ENCODE peak calls at places on chromosomes 16 and 17, in five cellular contexts. One of them, this sample, is unnamed.

GRCh38 chr17:58315281-58315711 is 13.3 kb downstream of the TSPOAP1 start:
- DNase-seq in dorsolateral prefrontal cortex: no peak
- DNase-seq in ovary: peak; percentile 7
- DNase-seq in kidney epithelial cell: no peak
- DNase-seq in spleen: peak; percentile 38
- DNase-seq in this sample: peak; percentile 40

GRCh38 chr16:9854665-9855064 is 327.6 kb downstream of the GRIN2A start:
- DNase-seq in dorsolateral prefrontal cortex: no peak
- DNase-seq in ovary: no peak
- DNase-seq in spleen: no peak
- DNase-seq in kidney epithelial cell: no peak
- DNase-seq in this sample: no peak

GRCh38 chr16:177394-177822 is 928 bp downstream of the HBA1 start:
- DNase-seq in dorsolateral prefrontal cortex: no peak
- DNase-seq in ovary: no peak
- DNase-seq in kidney epithelial cell: no peak
- DNase-seq in spleen: no peak
- DNase-seq in this sample: no peak

GRCh38 chr17:66414528-66415175 is 112.2 kb downstream of the PRKCA start:
- DNase-seq in ovary: no peak
- DNase-seq in kidney epithelial cell: no peak
- DNase-seq in dorsolateral prefrontal cortex: no peak
- DNase-seq in spleen: no peak
- DNase-seq in this sample: no peak

GRCh38 chr16:12341423-12341822 is 364.9 kb downstream of the SNX29 start:
- DNase-seq in kidney epithelial cell: peak; percentile 66
- DNase-seq in dorsolateral prefrontal cortex: no peak
- DNase-seq in spleen: no peak
- DNase-seq in ovary: no peak
- DNase-seq in this sample: no peak

GRCh38 chr17:74758846-74759163 is 10.4 kb downstream of the NHERF1 start:
- DNase-seq in ovary: no peak
- DNase-seq in spleen: no peak
- DNase-seq in dorsolateral prefrontal cortex: no peak
- DNase-seq in kidney epithelial cell: no peak
- DNase-seq in this sample: peak; percentile 55

GRCh38 chr17:48719642-48720262 is 2.6 kb downstream of the PRAC1 start:
- DNase-seq in kidney epithelial cell: no peak
- DNase-seq in ovary: no peak
- DNase-seq in dorsolateral prefrontal cortex: no peak
- DNase-seq in spleen: no peak
- DNase-seq in this sample: no peak

GRCh38 chr17:12627177-12627629 is 38.5 kb upstream of the MYOCD start:
- DNase-seq in kidney epithelial cell: peak; percentile 45
- DNase-seq in spleen: no peak
- DNase-seq in ovary: peak; percentile 45
- DNase-seq in dorsolateral prefrontal cortex: no peak
- DNase-seq in this sample: peak; percentile 96

GRCh38 chr17:45222994-45223540 is 1.4 kb downstream of the FMNL1 start:
- DNase-seq in dorsolateral prefrontal cortex: no peak
- DNase-seq in kidney epithelial cell: no peak
- DNase-seq in spleen: peak; percentile 87
- DNase-seq in ovary: no peak
- DNase-seq in this sample: no peak

GRCh38 chr16:21663889-21664647 is at the start of gene OTOA:
- DNase-seq in dorsolateral prefrontal cortex: no peak
- DNase-seq in ovary: peak; percentile 25
- DNase-seq in kidney epithelial cell: no peak
- DNase-seq in spleen: peak; percentile 87
- DNase-seq in this sample: no peak
- H3K4me3 ChIP-seq in dorsolateral prefrontal cortex: peak within 1 kb of the TSS; percentile 35
- H3K4me3 ChIP-seq in ovary: peak within 1 kb of the TSS; percentile 8
- H3K4me3 ChIP-seq in kidney epithelial cell: no peak within 1 kb of the TSS
- H3K4me3 ChIP-seq in spleen: peak within 1 kb of the TSS; percentile 34
- H3K4me3 ChIP-seq in this sample: no peak within 1 kb of the TSS

GRCh38 chr17:17836250-17836817 is 452 bp downstream of the SREBF1 start:
- DNase-seq in spleen: peak; percentile 100
- DNase-seq in kidney epithelial cell: peak; percentile 68
- DNase-seq in ovary: peak; percentile 97
- DNase-seq in dorsolateral prefrontal cortex: peak; percentile 99
- DNase-seq in this sample: peak; percentile 95

GRCh38 chr17:17836818-17837379 is at the start of gene SREBF1:
- DNase-seq in kidney epithelial cell: no peak
- DNase-seq in ovary: peak; percentile 70
- DNase-seq in spleen: peak; percentile 94
- DNase-seq in dorsolateral prefrontal cortex: peak; percentile 84
- DNase-seq in this sample: no peak

GRCh38 chr17:17833664-17834357 is 3.0 kb downstream of the SREBF1 start:
- DNase-seq in spleen: no peak
- DNase-seq in ovary: no peak
- DNase-seq in kidney epithelial cell: no peak
- DNase-seq in dorsolateral prefrontal cortex: no peak
- DNase-seq in this sample: no peak

GRCh38 chr17:17835415-17836249 is 1.2 kb downstream of the SREBF1 start:
- DNase-seq in ovary: peak; percentile 34
- DNase-seq in dorsolateral prefrontal cortex: no peak
- DNase-seq in spleen: no peak
- DNase-seq in kidney epithelial cell: no peak
- DNase-seq in this sample: no peak

GRCh38 chr17:17834974-17835373 is 1.8 kb downstream of the SREBF1 start:
- DNase-seq in dorsolateral prefrontal cortex: no peak
- DNase-seq in ovary: no peak
- DNase-seq in kidney epithelial cell: no peak
- DNase-seq in spleen: no peak
- DNase-seq in this sample: no peak
- H3K4me3 ChIP-seq in dorsolateral prefrontal cortex: no peak overlapping the region
- H3K4me3 ChIP-seq in ovary: no peak overlapping the region
- H3K4me3 ChIP-seq in kidney epithelial cell: no peak overlapping the region
- H3K4me3 ChIP-seq in spleen: no peak overlapping the region
- H3K4me3 ChIP-seq in this sample: no peak overlapping the region

GRCh38 chr16:69419956-69420355 is 4.5 kb upstream of the CYB5B start:
- DNase-seq in kidney epithelial cell: no peak
- DNase-seq in ovary: no peak
- DNase-seq in spleen: no peak
- DNase-seq in dorsolateral prefrontal cortex: no peak
- DNase-seq in this sample: no peak

GRCh38 chr16:69412287-69412686 is 12.1 kb upstream of the CYB5B start:
- DNase-seq in dorsolateral prefrontal cortex: no peak
- DNase-seq in kidney epithelial cell: no peak
- DNase-seq in spleen: no peak
- DNase-seq in ovary: no peak
- DNase-seq in this sample: no peak

GRCh38 chr16:69413045-69413664 is 11.3 kb upstream of the CYB5B start:
- DNase-seq in ovary: no peak
- DNase-seq in kidney epithelial cell: no peak
- DNase-seq in spleen: no peak
- DNase-seq in dorsolateral prefrontal cortex: no peak
- DNase-seq in this sample: no peak

GRCh38 chr16:69423189-69423588 is 1.2 kb upstream of the CYB5B start:
- DNase-seq in spleen: no peak
- DNase-seq in kidney epithelial cell: no peak
- DNase-seq in ovary: no peak
- DNase-seq in dorsolateral prefrontal cortex: no peak
- DNase-seq in this sample: no peak

DNA sequence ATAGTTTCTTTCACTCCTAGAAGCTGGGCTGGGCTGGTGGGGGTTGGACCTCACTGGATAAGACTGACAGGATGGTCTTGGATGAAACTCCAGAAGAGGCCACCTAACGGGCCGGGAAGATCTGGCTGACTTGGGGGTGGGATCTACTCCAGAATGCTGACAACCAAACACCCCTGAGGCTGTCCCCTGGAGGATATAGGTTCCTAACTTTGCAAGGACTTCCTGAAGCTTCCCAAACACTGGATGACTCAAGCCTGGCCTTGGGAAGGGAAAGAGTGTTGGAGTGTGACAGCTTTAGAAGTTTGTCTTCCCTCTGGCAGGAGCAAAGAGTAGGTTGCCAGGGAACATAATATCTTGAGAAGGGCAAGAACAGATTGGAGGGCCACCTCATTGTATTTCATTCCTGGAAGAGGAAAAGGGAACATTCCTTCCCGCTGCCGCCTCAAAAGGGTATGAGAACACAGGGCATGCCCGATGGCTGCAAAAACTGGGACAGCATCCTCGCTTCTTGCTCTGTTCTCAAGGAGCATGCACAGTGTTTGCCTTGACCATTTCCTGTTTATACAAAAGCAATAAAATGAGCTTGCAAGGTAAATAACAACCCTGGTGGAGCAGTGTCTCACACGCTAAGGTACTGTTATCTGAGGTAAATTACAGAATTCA is 6.8 kb upstream of the CYB5B start:
- DNase-seq in ovary: no peak
- DNase-seq in dorsolateral prefrontal cortex: no peak
- DNase-seq in spleen: no peak
- DNase-seq in kidney epithelial cell: peak; percentile 49
- DNase-seq in this sample: peak; percentile 70
- H3K4me3 ChIP-seq in ovary: no peak overlapping the region
- H3K4me3 ChIP-seq in dorsolateral prefrontal cortex: no peak overlapping the region
- H3K4me3 ChIP-seq in spleen: no peak overlapping the region
- H3K4me3 ChIP-seq in kidney epithelial cell: no peak overlapping the region
- H3K4me3 ChIP-seq in this sample: peak overlapping the region; percentile 1

DNA sequence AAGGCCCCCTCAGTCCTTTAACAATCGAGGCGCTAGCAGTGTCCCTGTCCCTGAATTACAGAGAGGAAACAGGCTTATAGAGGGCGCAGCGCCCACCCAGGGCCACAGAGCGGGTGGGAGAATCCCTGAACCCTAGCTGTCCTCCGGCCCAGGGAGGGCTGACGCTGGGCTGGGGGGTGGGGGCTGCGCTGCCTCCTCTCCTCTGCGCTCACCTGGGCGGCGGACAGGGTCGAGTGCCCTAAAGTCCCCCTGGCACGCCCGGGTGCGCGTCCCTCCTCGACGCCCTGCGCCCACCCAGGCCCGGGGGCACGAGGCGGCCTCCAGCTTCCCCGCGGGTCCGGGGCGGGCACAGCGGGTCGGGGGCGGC is 200.4 kb upstream of the N4BP1 start:
- DNase-seq in kidney epithelial cell: no peak
- DNase-seq in spleen: no peak
- DNase-seq in ovary: no peak
- DNase-seq in dorsolateral prefrontal cortex: no peak
- DNase-seq in this sample: no peak
- H3K4me3 ChIP-seq in kidney epithelial cell: no peak overlapping the region
- H3K4me3 ChIP-seq in spleen: no peak overlapping the region
- H3K4me3 ChIP-seq in ovary: no peak overlapping the region
- H3K4me3 ChIP-seq in dorsolateral prefrontal cortex: peak overlapping the region; percentile 12
- H3K4me3 ChIP-seq in this sample: no peak overlapping the region